ENCODE peak calls at places on chromosomes 11 and 22, in seven cellular contexts. V, R, G, U, I, C and W are unnamed samples.

GRCh38 chr11:92376146-92376599 is 151.6 kb downstream of the FAT3 start:
- DNase-seq in I (no peak), V (no peak), U (peak), G (no peak), C (no peak), R (no peak), W (no peak)

GRCh38 chr11:123209591-123209990 is 14.5 kb upstream of the CLMP start:
- DNase-seq in C (no peak), V (no peak), G (no peak), I (no peak), R (no peak), U (no peak), W (no peak)

GRCh38 chr11:61966673-61967176 is 709 bp downstream of the FTH1 start:
- DNase-seq in V (peak), R (no peak), C (no peak), G (no peak), U (no peak), I (no peak), W (no peak)

GRCh38 chr11:112735470-112735869 is 225.8 kb upstream of the NCAM1 start:
- DNase-seq in C (no peak), I (no peak), U (no peak), R (no peak), G (no peak), V (peak), W (no peak)

GRCh38 chr11:78489184-78489583 is 71.6 kb upstream of the GAB2 start:
- DNase-seq in V (no peak), C (no peak), U (no peak), I (no peak), G (no peak), R (no peak), W (no peak)

GRCh38 chr22:30325724-30326703 is 727 bp downstream of the TBC1D10A start:
- DNase-seq in G (no peak), V (no peak), C (peak), I (no peak), R (peak), U (no peak), W (peak)

GRCh38 chr11:119378851-119379465 is 2.5 kb downstream of the USP2 start:
- DNase-seq in I (no peak), C (no peak), U (no peak), V (no peak), R (no peak), G (no peak), W (peak)

GRCh38 chr11:31764766-31765165 is 46.4 kb downstream of the PAX6 start:
- DNase-seq in C (no peak), I (no peak), U (no peak), V (no peak), G (no peak), R (no peak), W (no peak)

GRCh38 chr11:65274734-65275682 is 13.2 kb downstream of the POLA2 start:
- DNase-seq in I (peak), C (peak), G (peak), U (peak), R (peak), V (no peak), W (peak)

GRCh38 chr11:118171274-118172062 is 5.0 kb downstream of the SCN2B start:
- DNase-seq in V (peak), R (peak), I (peak), U (peak), C (peak), G (no peak), W (peak)

GRCh38 chr11:109696191-109696897 is 274.4 kb downstream of the C11orf87 start:
- DNase-seq in C (no peak), G (no peak), R (no peak), V (no peak), I (no peak), U (peak), W (no peak)

GRCh38 chr22:22110548-22111266 is 128.1 kb upstream of the TOP3B start:
- DNase-seq in C (peak), V (no peak), G (no peak), R (peak), U (peak), I (no peak), W (no peak)

GRCh38 chr11:8613036-8613435 is 19.0 kb upstream of the STK33 start:
- DNase-seq in V (no peak), I (no peak), R (no peak), C (no peak), G (no peak), U (no peak), W (no peak)

GRCh38 chr11:69683764-69684333 is 8.7 kb upstream of the LTO1 start:
- DNase-seq in G (no peak), V (peak), I (no peak), C (no peak), R (no peak), U (no peak), W (no peak)

GRCh38 chr11:72103754-72104167 is 664 bp upstream of the LAMTOR1 start:
- DNase-seq in V (no peak), C (no peak), R (peak), U (no peak), I (no peak), G (no peak), W (no peak)

GRCh38 chr11:102238287-102238894 is 78.9 kb upstream of the BIRC3 start:
- DNase-seq in V (no peak), G (no peak), U (no peak), R (no peak), I (no peak), C (no peak), W (no peak)

GRCh38 chr11:133834399-133835257 is 10.7 kb downstream of the SPATA19 start:
- DNase-seq in C (no peak), G (no peak), I (no peak), U (no peak), R (no peak), V (no peak), W (no peak)

GRCh38 chr11:118607401-118608267 is at the start of gene PHLDB1:
- DNase-seq in U (peak), C (peak), G (no peak), V (no peak), R (peak), I (peak), W (peak)

GRCh38 chr11:93935826-93936225 is 85.3 kb upstream of the HEPHL1 start:
- DNase-seq in C (no peak), G (no peak), I (no peak), V (no peak), U (no peak), R (no peak), W (no peak)

GRCh38 chr11:13118194-13118593 is 109.1 kb downstream of the RASSF10 start:
- DNase-seq in C (no peak), I (no peak), R (no peak), G (no peak), U (peak), V (no peak), W (no peak)

GRCh38 chr11:38687008-38687407 is 2089.0 kb upstream of the RAG2 start:
- DNase-seq in I (no peak), U (no peak), C (no peak), V (no peak), R (no peak), G (no peak), W (no peak)

GRCh38 chr11:125123947-125124633 is 12.7 kb upstream of the TMEM218 start:
- DNase-seq in C (peak), G (no peak), R (peak), I (peak), U (peak), V (no peak), W (peak)

GRCh38 chr22:26671317-26672059 is 14.1 kb downstream of the MIAT start:
- DNase-seq in C (peak), G (no peak), R (peak), I (peak), U (no peak), V (peak), W (no peak)

GRCh38 chr11:47099213-47099917 is 77.3 kb downstream of the ARFGAP2 start:
- DNase-seq in G (no peak), C (no peak), R (no peak), V (no peak), U (no peak), I (no peak), W (no peak)

GRCh38 chr11:61162092-61162935 is 1.1 kb upstream of the VPS37C start:
- DNase-seq in U (peak), C (no peak), R (no peak), V (no peak), I (no peak), G (no peak), W (peak)

GRCh38 chr11:37282367-37282766 is 684.3 kb upstream of the RAG2 start:
- DNase-seq in V (no peak), C (no peak), R (no peak), G (no peak), U (no peak), I (no peak), W (no peak)

GRCh38 chr11:111730031-111730430 is 36.2 kb downstream of the PPP2R1B start:
- DNase-seq in U (no peak), I (no peak), G (no peak), V (no peak), R (no peak), C (no peak), W (no peak)
- H3K27ac ChIP-seq in U (no peak), I (peak), G (peak), V (peak), R (peak), C (peak), W (peak)

GRCh38 chr11:2314136-2314524 is 12.3 kb downstream of the TSPAN32 start:
- DNase-seq in G (no peak), I (peak), C (no peak), U (no peak), R (no peak), V (no peak), W (no peak)

GRCh38 chr11:2313051-2313951 is 11.5 kb downstream of the TSPAN32 start:
- DNase-seq in G (no peak), U (no peak), C (peak), V (peak), R (no peak), I (peak), W (no peak)

GRCh38 chr11:2316169-2316962 is 14.6 kb downstream of the TSPAN32 start:
- DNase-seq in V (peak), U (no peak), I (peak), C (no peak), R (no peak), G (no peak), W (no peak)

GRCh38 chr11:2315395-2316168 is 13.8 kb downstream of the TSPAN32 start:
- DNase-seq in G (no peak), U (no peak), I (peak), V (peak), C (no peak), R (no peak), W (no peak)

GRCh38 chr11:2314525-2315394 is 12.9 kb downstream of the TSPAN32 start:
- DNase-seq in I (peak), U (peak), G (peak), R (no peak), C (peak), V (peak), W (no peak)
- H3K27ac ChIP-seq in I (peak), U (no peak), G (peak), R (peak), C (peak), V (peak), W (peak)

GRCh38 chr11:34594603-34595002 is 26.3 kb upstream of the EHF start:
- DNase-seq in C (no peak), U (no peak), G (no peak), V (no peak), R (no peak), I (no peak), W (no peak)
- H3K27ac ChIP-seq in C (no peak), U (no peak), G (no peak), V (no peak), R (no peak), I (no peak), W (no peak)

GRCh38 chr11:20864628-20865027 is 195.2 kb downstream of the NELL1 start:
- DNase-seq in G (no peak), R (no peak), I (no peak), C (no peak), V (no peak), U (no peak), W (no peak)
- H3K27ac ChIP-seq in G (no peak), R (no peak), I (no peak), C (no peak), V (no peak), U (no peak), W (no peak)

GRCh38 chr11:30322162-30322561 is 742 bp upstream of the ARL14EP start:
- DNase-seq in V (no peak), C (no peak), I (no peak), G (no peak), R (no peak), U (no peak), W (no peak)
- H3K27ac ChIP-seq in V (no peak), C (no peak), I (no peak), G (no peak), R (no peak), U (no peak), W (no peak)

GRCh38 chr22:20393705-20394476 is at the start of gene ZNF74:
- DNase-seq in G (peak), I (peak), C (peak), V (peak), U (peak), R (peak), W (peak)

GRCh38 chr22:20391222-20391621 is 2.7 kb upstream of the ZNF74 start:
- DNase-seq in G (no peak), C (no peak), I (no peak), R (no peak), V (no peak), U (no peak), W (no peak)

GRCh38 chr22:20390394-20390907 is 3.5 kb upstream of the ZNF74 start:
- DNase-seq in U (no peak), R (no peak), I (no peak), G (no peak), V (no peak), C (no peak), W (no peak)

GRCh38 chr22:20395181-20395896 is 1.4 kb downstream of the ZNF74 start:
- DNase-seq in G (no peak), C (no peak), U (no peak), V (peak), R (no peak), I (no peak), W (no peak)

DNA sequence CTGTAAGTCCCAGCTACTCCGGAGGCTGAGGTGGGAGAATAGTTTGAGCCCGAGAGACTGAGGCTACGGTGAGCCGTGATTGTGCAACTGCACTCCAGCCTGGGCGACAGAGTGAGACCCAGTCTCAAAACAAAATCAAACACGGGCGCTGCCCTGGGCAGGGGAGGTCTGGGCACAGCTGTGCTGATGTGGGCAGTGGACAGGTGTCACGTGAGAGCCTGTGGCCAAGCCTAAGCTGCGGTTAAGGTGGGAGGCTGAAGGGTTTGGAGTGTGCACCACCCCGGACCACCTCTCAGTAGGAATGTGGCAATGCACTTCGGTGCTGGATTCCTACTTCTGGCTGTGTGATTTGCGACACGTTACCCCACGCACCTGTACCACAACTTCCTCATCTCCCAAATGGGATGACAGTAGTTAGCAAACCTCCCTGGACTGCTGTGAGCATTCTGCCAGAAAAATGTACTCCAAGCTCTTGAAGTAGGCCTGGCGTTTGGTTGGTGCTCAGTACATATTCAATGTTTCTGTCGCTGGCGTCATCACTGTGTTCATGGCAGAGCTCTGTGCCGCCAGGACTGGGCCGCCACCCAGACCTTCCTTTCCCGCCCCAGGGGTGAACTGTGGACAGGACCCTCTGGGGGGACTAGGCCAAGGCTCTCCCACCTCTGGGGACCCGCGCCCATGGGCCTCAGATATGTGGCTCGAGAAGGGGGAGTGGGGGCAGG is 807 bp upstream of the ZNF74 start:
- DNase-seq in V (peak), G (no peak), U (no peak), R (no peak), C (peak), I (no peak), W (no peak)
- H3K27ac ChIP-seq in V (no peak), G (peak), U (no peak), R (peak), C (peak), I (peak), W (peak)

DNA sequence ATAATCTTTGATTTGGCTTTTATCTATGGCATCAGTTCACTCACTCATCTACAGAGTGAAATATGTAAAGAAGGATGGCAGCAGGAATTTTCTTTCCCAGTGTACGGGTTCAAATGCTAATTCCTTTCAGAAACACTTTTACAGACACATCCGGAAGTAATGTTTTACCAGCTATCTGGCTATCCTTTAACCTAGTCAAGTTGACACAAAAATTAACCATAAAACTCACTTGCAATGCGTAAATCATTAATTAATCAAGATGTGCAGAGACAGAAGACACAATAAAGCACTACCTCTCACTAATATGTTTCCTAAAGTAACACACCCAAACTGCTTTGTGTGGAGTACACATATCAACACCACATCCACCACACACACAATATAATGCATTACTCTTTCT is 378.9 kb upstream of the ANO3 start:
- DNase-seq in R (no peak), C (no peak), I (no peak), U (no peak), V (no peak), G (no peak), W (no peak)
- H3K27ac ChIP-seq in R (no peak), C (no peak), I (no peak), U (no peak), V (no peak), G (no peak), W (no peak)

DNA sequence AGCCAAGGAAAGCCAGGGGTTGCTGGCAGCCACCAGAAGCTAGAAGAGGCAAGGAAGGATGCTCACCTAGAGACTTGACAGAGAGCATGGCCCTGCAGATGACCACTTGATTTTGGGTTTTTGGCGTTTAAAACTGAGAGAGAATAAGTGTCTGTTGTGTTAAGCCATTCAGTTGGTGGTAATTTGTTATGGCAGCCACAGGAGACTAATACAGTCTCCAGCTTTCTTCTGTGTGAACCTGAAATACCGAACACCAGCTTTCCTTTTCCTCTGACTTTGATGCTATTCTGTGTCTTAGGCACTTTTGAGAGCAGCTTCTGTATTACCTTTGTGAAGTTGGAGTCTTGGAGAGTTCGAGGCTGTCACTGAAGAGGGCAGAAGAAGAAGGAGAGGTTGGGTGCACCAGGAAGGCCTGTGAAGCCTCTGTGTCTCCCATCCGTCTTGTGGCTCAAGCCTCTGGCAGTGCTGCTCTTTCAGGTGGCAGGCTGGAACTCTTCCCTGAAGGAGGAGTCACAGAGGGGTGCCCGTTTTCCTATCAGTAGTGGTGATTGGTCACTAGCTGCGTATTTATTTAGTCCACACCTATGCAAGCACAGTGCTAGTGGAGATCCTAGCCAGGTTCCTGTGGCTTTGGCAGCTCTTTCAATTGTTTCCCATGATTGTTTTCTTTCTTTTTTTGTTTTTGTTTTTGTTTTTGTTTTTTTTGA is 2.5 kb downstream of the TBC1D22A start:
- DNase-seq in C (no peak), R (no peak), V (no peak), G (no peak), U (no peak), I (peak), W (no peak)
- H3K27ac ChIP-seq in C (peak), R (no peak), V (no peak), G (no peak), U (no peak), I (no peak), W (peak)

DNA sequence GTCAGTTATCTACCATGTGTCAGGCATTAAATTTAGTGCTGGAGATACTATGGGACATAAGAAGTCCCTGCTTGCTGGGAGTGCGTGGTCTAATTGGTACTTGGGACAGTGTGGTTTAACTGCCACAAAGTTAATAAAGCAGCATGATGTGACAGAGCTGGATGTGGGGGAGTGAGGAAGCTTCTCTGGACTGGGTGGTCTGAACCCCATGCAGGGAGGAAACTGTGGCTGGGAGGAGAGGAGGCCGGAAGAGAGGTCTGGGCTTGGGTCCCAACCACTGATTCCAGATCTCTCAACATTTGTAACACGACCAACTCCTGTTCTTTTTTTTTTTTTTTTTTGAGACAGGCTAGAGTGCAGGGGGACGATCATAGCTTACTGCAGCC is 37.1 kb downstream of the ST3GAL4 start:
- DNase-seq in I (no peak), C (no peak), R (no peak), G (no peak), V (no peak), U (no peak), W (no peak)
- H3K27ac ChIP-seq in I (no peak), C (peak), R (no peak), G (no peak), V (peak), U (no peak), W (no peak)

GRCh38 chr22:46105494-46106278 is 44.6 kb upstream of the PPARA start:
- DNase-seq in I (no peak), R (no peak), C (no peak), V (no peak), U (peak), G (no peak), W (peak)

GRCh38 chr22:46106279-46107022 is 43.9 kb upstream of the PPARA start:
- DNase-seq in R (no peak), C (no peak), V (no peak), U (no peak), G (no peak), I (no peak), W (peak)

GRCh38 chr22:46108564-46109473 is 41.5 kb upstream of the PPARA start:
- DNase-seq in R (no peak), G (no peak), I (no peak), C (peak), V (no peak), U (no peak), W (no peak)

GRCh38 chr22:46107753-46108563 is 42.4 kb upstream of the PPARA start:
- DNase-seq in I (no peak), U (no peak), V (no peak), G (no peak), R (no peak), C (no peak), W (no peak)

GRCh38 chr22:46107089-46107664 is 43.1 kb upstream of the PPARA start:
- DNase-seq in C (peak), R (no peak), U (no peak), V (no peak), G (no peak), I (peak), W (peak)
- H3K27ac ChIP-seq in C (peak), R (peak), U (peak), V (peak), G (peak), I (peak), W (peak)